ENCODE peak calls at places on chromosomes 6 and 20, in nine cellular contexts. O is CD8-positive, alpha-beta T cell; E is effector CD4-positive, alpha-beta T cell; D is substantia nigra; Y is foreskin fibroblast; A is NCI-H1092 treated with DMSO at 0.1 percent for 48 hours; C is activated T-cell treated with anti-CD3 and anti-CD28 coated beads, Interleukin-2, amount 50 U/mL, for 1 hour; R is iPS-NIHi11; L is HTR-8/SVneo. W is an unnamed sample.

GRCh38 chr6:115545410-115545986 is 515.2 kb downstream of the FRK start:
- DNase-seq in O (no peak), E (no peak), D (no peak), Y (no peak), A (no peak), C (no peak), R (peak; percentile 70), L (peak; percentile 7), W (no peak)

GRCh38 chr6:53148684-53149083 is at the start of gene GCM1:
- DNase-seq in O (no peak), E (no peak), D (no peak), Y (no peak), A (no peak), C (no peak), R (no peak), L (no peak), W (no peak)

GRCh38 chr6:107488875-107489635 is 862 bp upstream of the SOBP start:
- DNase-seq in O (peak; percentile 51), E (no peak), D (peak; percentile 42), Y (peak; percentile 14), A (peak; percentile 53), C (peak; percentile 41), R (peak; percentile 84), L (peak; percentile 41), W (no peak)

GRCh38 chr20:50215101-50215500 is 24.5 kb downstream of the CEBPB start:
- DNase-seq in O (no peak), E (no peak), D (no peak), Y (peak; percentile 60), A (no peak), C (no peak), R (no peak), L (no peak), W (no peak)

GRCh38 chr6:111871207-111871606 is 2.0 kb downstream of the FYN start:
- DNase-seq in O (no peak), E (peak; percentile 24), D (no peak), Y (no peak), A (no peak), C (no peak), R (no peak), L (no peak), W (no peak)

GRCh38 chr6:157258878-157259277 is 64.4 kb downstream of the TMEM242 start:
- DNase-seq in O (peak; percentile 61), E (no peak), D (no peak), Y (no peak), A (no peak), C (no peak), R (no peak), L (no peak), W (no peak)

GRCh38 chr6:15444881-15445280 is 199.0 kb downstream of the JARID2 start:
- DNase-seq in O (no peak), E (no peak), D (no peak), Y (no peak), A (peak; percentile 66), C (no peak), R (no peak), L (peak; percentile 36), W (no peak)

GRCh38 chr20:41339957-41340326 is 679 bp upstream of the LPIN3 start:
- DNase-seq in O (peak; percentile 92), E (peak; percentile 82), D (peak; percentile 76), Y (peak; percentile 46), A (peak; percentile 38), C (peak; percentile 90), R (peak; percentile 87), L (peak; percentile 92), W (no peak)

GRCh38 chr20:28562510-28562898 is 2695.0 kb upstream of the DEFB115 start:
- DNase-seq in O (no peak), E (no peak), D (no peak), Y (peak; percentile 6), A (no peak), C (no peak), R (no peak), L (no peak), W (peak; percentile 79)

GRCh38 chr20:21767739-21768223 is 62.3 kb downstream of the PAX1 start:
- DNase-seq in O (no peak), E (no peak), D (no peak), Y (no peak), A (no peak), C (no peak), R (peak; percentile 79), L (no peak), W (no peak)

GRCh38 chr20:41011551-41012067 is 17.0 kb upstream of the TOP1 start:
- DNase-seq in O (no peak), E (no peak), D (peak; percentile 13), Y (no peak), A (no peak), C (no peak), R (no peak), L (no peak), W (no peak)

GRCh38 chr20:15496501-15497039 is 1076.7 kb downstream of the KIF16B start:
- DNase-seq in O (no peak), E (no peak), D (no peak), Y (no peak), A (no peak), C (no peak), R (no peak), L (no peak), W (no peak)

GRCh38 chr6:52834481-52834880 is 6.1 kb downstream of the GSTA5 start:
- DNase-seq in O (no peak), E (no peak), D (no peak), Y (peak; percentile 30), A (no peak), C (no peak), R (no peak), L (no peak), W (no peak)

W was measured in skeletal muscle cell.